ENCODE peak calls at places on chromosomes 13 and 19, in seven cellular contexts. One of them, this sample, is unnamed.

GRCh38 chr13:44219808-44220544 is 153.6 kb upstream of the SERP2 start:
- DNase-seq in A549: peak
- DNase-seq in HepG2: no peak
- DNase-seq in GM12878: no peak
- DNase-seq in K562: no peak
- DNase-seq in SK-N-SH: no peak
- DNase-seq in WTC11: no peak
- DNase-seq in this sample: peak

GRCh38 chr13:85230754-85231153 is 568.5 kb downstream of the SLITRK6 start:
- DNase-seq in HepG2: no peak
- DNase-seq in GM12878: no peak
- DNase-seq in K562: no peak
- DNase-seq in WTC11: no peak
- DNase-seq in SK-N-SH: no peak
- DNase-seq in A549: no peak
- DNase-seq in this sample: peak

GRCh38 chr19:2952953-2953481 is 8.2 kb upstream of the ZNF77 start:
- DNase-seq in GM12878: no peak
- DNase-seq in WTC11: no peak
- DNase-seq in A549: no peak
- DNase-seq in SK-N-SH: no peak
- DNase-seq in HepG2: peak
- DNase-seq in K562: no peak
- DNase-seq in this sample: no peak

GRCh38 chr13:113832204-113832603 is 31.7 kb downstream of the GAS6 start:
- DNase-seq in A549: peak
- DNase-seq in HepG2: no peak
- DNase-seq in K562: no peak
- DNase-seq in GM12878: no peak
- DNase-seq in WTC11: no peak
- DNase-seq in SK-N-SH: no peak
- DNase-seq in this sample: no peak

GRCh38 chr13:105450784-105451183 is 1084.7 kb downstream of the EFNB2 start:
- DNase-seq in WTC11: no peak
- DNase-seq in HepG2: no peak
- DNase-seq in K562: no peak
- DNase-seq in SK-N-SH: no peak
- DNase-seq in A549: no peak
- DNase-seq in GM12878: no peak
- DNase-seq in this sample: no peak

GRCh38 chr19:13355356-13355755 is 150.9 kb downstream of the CACNA1A start:
- DNase-seq in HepG2: no peak
- DNase-seq in SK-N-SH: no peak
- DNase-seq in WTC11: no peak
- DNase-seq in A549: no peak
- DNase-seq in GM12878: no peak
- DNase-seq in K562: no peak
- DNase-seq in this sample: no peak

GRCh38 chr19:33868821-33869412 is 72.2 kb downstream of the KCTD15 start:
- DNase-seq in SK-N-SH: peak
- DNase-seq in HepG2: no peak
- DNase-seq in WTC11: peak
- DNase-seq in GM12878: no peak
- DNase-seq in A549: no peak
- DNase-seq in K562: no peak
- DNase-seq in this sample: no peak

GRCh38 chr13:24243311-24243710 is 66.1 kb upstream of the C1QTNF9 start:
- DNase-seq in WTC11: no peak
- DNase-seq in K562: no peak
- DNase-seq in A549: no peak
- DNase-seq in SK-N-SH: no peak
- DNase-seq in HepG2: no peak
- DNase-seq in GM12878: no peak
- DNase-seq in this sample: no peak

GRCh38 chr19:33461256-33462111 is 60.1 kb downstream of the PEPD start:
- DNase-seq in A549: no peak
- DNase-seq in K562: no peak
- DNase-seq in GM12878: no peak
- DNase-seq in SK-N-SH: no peak
- DNase-seq in HepG2: no peak
- DNase-seq in WTC11: no peak
- DNase-seq in this sample: no peak

GRCh38 chr13:19845758-19846157 is 17.7 kb downstream of the ZMYM5 start:
- DNase-seq in SK-N-SH: peak
- DNase-seq in GM12878: no peak
- DNase-seq in K562: peak
- DNase-seq in HepG2: peak
- DNase-seq in WTC11: no peak
- DNase-seq in A549: peak
- DNase-seq in this sample: peak

GRCh38 chr13:32001392-32001768 is 30.2 kb upstream of the FRY start:
- DNase-seq in A549: peak
- DNase-seq in HepG2: peak
- DNase-seq in WTC11: peak
- DNase-seq in SK-N-SH: peak
- DNase-seq in GM12878: no peak
- DNase-seq in K562: peak
- DNase-seq in this sample: peak

GRCh38 chr19:45959517-45960025 is 14.1 kb downstream of the NOVA2 start:
- DNase-seq in A549: no peak
- DNase-seq in K562: no peak
- DNase-seq in GM12878: no peak
- DNase-seq in HepG2: no peak
- DNase-seq in SK-N-SH: no peak
- DNase-seq in WTC11: no peak
- DNase-seq in this sample: no peak

GRCh38 chr13:30037766-30038165 is 187.3 kb upstream of the UBL3 start:
- DNase-seq in GM12878: no peak
- DNase-seq in K562: no peak
- DNase-seq in A549: no peak
- DNase-seq in SK-N-SH: no peak
- DNase-seq in HepG2: no peak
- DNase-seq in WTC11: no peak
- DNase-seq in this sample: peak

GRCh38 chr13:62482351-62482750 is 1066.7 kb upstream of the PCDH20 start:
- DNase-seq in SK-N-SH: no peak
- DNase-seq in A549: no peak
- DNase-seq in WTC11: no peak
- DNase-seq in K562: no peak
- DNase-seq in HepG2: peak
- DNase-seq in GM12878: no peak
- DNase-seq in this sample: no peak

GRCh38 chr19:29843180-29844051 is 31.6 kb downstream of the CCNE1 start:
- DNase-seq in HepG2: no peak
- DNase-seq in SK-N-SH: no peak
- DNase-seq in K562: peak
- DNase-seq in GM12878: no peak
- DNase-seq in WTC11: peak
- DNase-seq in A549: no peak
- DNase-seq in this sample: no peak

GRCh38 chr13:49669735-49670309 is 21.5 kb downstream of the EBPL start:
- DNase-seq in SK-N-SH: peak
- DNase-seq in HepG2: peak
- DNase-seq in A549: peak
- DNase-seq in WTC11: peak
- DNase-seq in GM12878: no peak
- DNase-seq in K562: peak
- DNase-seq in this sample: peak

GRCh38 chr13:71712988-71713653 is 153.9 kb downstream of the DACH1 start:
- DNase-seq in GM12878: no peak
- DNase-seq in A549: no peak
- DNase-seq in WTC11: peak
- DNase-seq in K562: no peak
- DNase-seq in HepG2: peak
- DNase-seq in SK-N-SH: peak
- DNase-seq in this sample: no peak

GRCh38 chr19:18603255-18603957 is 3.2 kb downstream of the CRLF1 start:
- DNase-seq in SK-N-SH: peak
- DNase-seq in A549: no peak
- DNase-seq in HepG2: no peak
- DNase-seq in K562: peak
- DNase-seq in GM12878: no peak
- DNase-seq in WTC11: peak
- DNase-seq in this sample: no peak
- TF ChIP-seq USF2 in SK-N-SH: no peak
- TF ChIP-seq USF2 in A549: no peak
- TF ChIP-seq USF2 in HepG2: no peak
- TF ChIP-seq USF2 in K562: no peak
- TF ChIP-seq USF2 in GM12878: no peak
- TF ChIP-seq USF2 in WTC11: no peak
- TF ChIP-seq USF2 in this sample: no peak

DNA sequence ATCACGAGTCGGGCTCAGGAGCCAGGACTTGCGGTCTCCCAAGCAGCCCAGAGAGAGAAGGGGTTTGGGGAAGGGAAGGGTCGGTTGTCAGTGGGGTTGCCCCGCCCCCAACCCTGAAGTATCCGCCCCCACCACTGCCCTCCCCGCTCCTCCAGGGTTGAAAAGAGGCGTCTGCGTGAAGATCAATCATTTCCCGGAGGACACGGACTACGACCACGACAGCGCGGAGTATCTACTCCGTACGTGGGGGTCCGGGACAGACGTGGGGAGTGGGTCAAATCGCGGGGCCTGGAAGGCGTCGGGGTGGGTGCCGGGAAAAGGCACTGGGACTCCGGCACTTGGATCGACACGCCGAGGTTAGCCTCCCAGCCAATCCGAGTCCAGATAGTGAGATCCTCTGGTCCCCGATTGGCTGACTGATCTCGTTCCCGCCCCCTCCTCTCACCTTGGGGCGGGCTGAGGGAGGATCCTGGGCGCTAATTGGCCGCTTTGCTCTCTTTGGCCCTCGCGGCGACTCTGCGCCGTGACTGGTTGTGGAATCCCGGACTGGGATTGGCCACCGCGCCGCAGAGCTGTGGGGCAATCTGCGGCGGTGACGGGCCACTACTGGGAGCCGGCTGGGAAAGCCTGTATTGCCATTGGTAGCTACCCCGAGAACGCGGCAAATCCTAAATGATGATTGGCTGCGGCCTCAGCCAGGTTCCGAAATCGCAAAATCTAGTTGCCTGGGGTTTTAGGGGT is 13.3 kb upstream of the CACNG6 start:
- DNase-seq in HepG2: no peak
- DNase-seq in WTC11: peak
- DNase-seq in A549: peak
- DNase-seq in K562: peak
- DNase-seq in GM12878: no peak
- DNase-seq in SK-N-SH: peak
- DNase-seq in this sample: peak
- TF ChIP-seq USF2 in HepG2: no peak
- TF ChIP-seq USF2 in WTC11: no peak
- TF ChIP-seq USF2 in A549: no peak
- TF ChIP-seq USF2 in K562: no peak
- TF ChIP-seq USF2 in GM12878: no peak
- TF ChIP-seq USF2 in SK-N-SH: no peak
- TF ChIP-seq USF2 in this sample: no peak

GRCh38 chr19:56111601-56112312 is 9.3 kb downstream of the ZNF787 start:
- DNase-seq in SK-N-SH: peak
- DNase-seq in WTC11: no peak
- DNase-seq in A549: no peak
- DNase-seq in HepG2: peak
- DNase-seq in K562: no peak
- DNase-seq in GM12878: no peak
- DNase-seq in this sample: no peak
- TF ChIP-seq USF2 in SK-N-SH: no peak
- TF ChIP-seq USF2 in WTC11: no peak
- TF ChIP-seq USF2 in A549: no peak
- TF ChIP-seq USF2 in HepG2: no peak
- TF ChIP-seq USF2 in K562: no peak
- TF ChIP-seq USF2 in GM12878: no peak
- TF ChIP-seq USF2 in this sample: no peak

GRCh38 chr19:823565-824121 is 1.9 kb upstream of the PLPPR3 start:
- DNase-seq in K562: peak
- DNase-seq in GM12878: no peak
- DNase-seq in A549: no peak
- DNase-seq in WTC11: no peak
- DNase-seq in HepG2: no peak
- DNase-seq in SK-N-SH: no peak
- DNase-seq in this sample: no peak
- TF ChIP-seq USF2 in K562: no peak
- TF ChIP-seq USF2 in GM12878: no peak
- TF ChIP-seq USF2 in A549: no peak
- TF ChIP-seq USF2 in WTC11: no peak
- TF ChIP-seq USF2 in HepG2: no peak
- TF ChIP-seq USF2 in SK-N-SH: no peak
- TF ChIP-seq USF2 in this sample: no peak

DNA sequence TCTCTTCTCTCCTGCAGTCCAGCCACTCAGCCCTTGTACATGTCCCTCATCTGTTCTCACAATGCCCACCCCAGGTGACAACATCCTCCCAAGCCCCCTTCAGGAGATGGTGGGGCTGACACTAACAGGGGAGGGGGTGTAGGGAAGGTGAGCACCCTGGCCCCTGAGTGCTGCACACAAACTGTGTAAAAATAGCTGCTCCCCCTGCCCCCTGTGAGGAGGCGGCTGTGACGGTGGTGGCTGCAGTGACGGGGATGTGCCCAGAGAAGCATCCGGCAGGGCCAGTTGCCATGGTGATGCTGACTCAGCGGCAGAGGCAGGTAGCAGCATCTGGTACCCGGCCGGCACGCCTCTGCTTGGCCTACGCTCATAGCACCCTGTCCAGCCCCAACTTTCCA is 13.0 kb upstream of the JUND start:
- DNase-seq in SK-N-SH: peak
- DNase-seq in HepG2: no peak
- DNase-seq in A549: no peak
- DNase-seq in K562: peak
- DNase-seq in WTC11: peak
- DNase-seq in GM12878: no peak
- DNase-seq in this sample: no peak
- TF ChIP-seq USF2 in SK-N-SH: no peak
- TF ChIP-seq USF2 in HepG2: no peak
- TF ChIP-seq USF2 in A549: no peak
- TF ChIP-seq USF2 in K562: no peak
- TF ChIP-seq USF2 in WTC11: no peak
- TF ChIP-seq USF2 in GM12878: no peak
- TF ChIP-seq USF2 in this sample: no peak

DNA sequence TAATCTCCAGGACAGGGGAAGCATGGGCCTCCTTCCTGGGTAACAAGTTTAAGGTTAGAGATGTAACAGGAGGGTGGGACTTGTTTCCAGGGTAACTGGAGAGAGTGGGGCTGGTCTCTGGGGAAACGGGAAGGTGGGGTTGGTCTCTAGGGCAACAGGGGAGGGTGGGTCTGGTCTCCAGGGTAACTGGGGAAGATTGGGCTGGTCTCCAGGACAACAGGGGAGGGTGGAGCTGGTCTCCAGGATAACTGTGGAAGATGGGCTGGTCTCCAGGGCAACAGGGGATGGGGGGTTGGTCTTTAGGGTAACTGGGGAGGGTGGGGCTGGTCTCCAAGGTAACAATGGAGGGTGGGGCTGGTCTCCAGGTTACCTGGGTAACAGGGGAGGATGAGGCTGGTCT is 36.5 kb downstream of the SPTBN4 start:
- DNase-seq in SK-N-SH: peak
- DNase-seq in A549: no peak
- DNase-seq in K562: peak
- DNase-seq in GM12878: no peak
- DNase-seq in WTC11: peak
- DNase-seq in HepG2: no peak
- DNase-seq in this sample: no peak
- TF ChIP-seq USF2 in SK-N-SH: no peak
- TF ChIP-seq USF2 in A549: no peak
- TF ChIP-seq USF2 in K562: no peak
- TF ChIP-seq USF2 in GM12878: no peak
- TF ChIP-seq USF2 in WTC11: no peak
- TF ChIP-seq USF2 in HepG2: no peak
- TF ChIP-seq USF2 in this sample: no peak

GRCh38 chr13:90891329-90891728 is 456.2 kb upstream of the MIR17HG start:
- DNase-seq in K562: no peak
- DNase-seq in A549: no peak
- DNase-seq in SK-N-SH: no peak
- DNase-seq in HepG2: no peak
- DNase-seq in WTC11: no peak
- DNase-seq in GM12878: no peak
- DNase-seq in this sample: no peak
- TF ChIP-seq USF2 in K562: no peak
- TF ChIP-seq USF2 in A549: no peak
- TF ChIP-seq USF2 in SK-N-SH: no peak
- TF ChIP-seq USF2 in HepG2: no peak
- TF ChIP-seq USF2 in WTC11: no peak
- TF ChIP-seq USF2 in GM12878: no peak
- TF ChIP-seq USF2 in this sample: no peak

This sample was measured in IMR-90.